ENCODE peak calls at places on chromosomes 4 and X, in ten cellular contexts. S is AG09319, Z is colonic mucosa, A is OCI-LY7, N is MM.1S, D is PC-3, J is glutamatergic neuron, W is foreskin fibroblast, V is psoas muscle, E is endothelial cell. G is an unnamed sample.

GRCh38 chrX:7389576-7389975 is 241.6 kb upstream of the PUDP start:
- DNase-seq in V (no peak), D (no peak), N (no peak), Z (no peak), A (no peak), J (no peak), E (no peak), W (peak), S (no peak), G (no peak)

GRCh38 chr4:122960298-122960985 is 38.0 kb upstream of the NUDT6 start:
- DNase-seq in J (no peak), A (no peak), W (no peak), Z (no peak), E (no peak), V (no peak), N (no peak), S (no peak), D (no peak), G (no peak)

GRCh38 chrX:101759000-101759399 is 99.3 kb upstream of the ARMCX2 start:
- DNase-seq in W (peak), S (peak), N (peak), V (peak), D (peak), A (peak), Z (peak), E (peak), J (no peak), G (no peak)

GRCh38 chr4:185112104-185112503 is 31.0 kb upstream of the SLC25A4 start:
- DNase-seq in Z (no peak), N (peak), E (peak), W (peak), J (no peak), V (no peak), A (no peak), S (peak), D (peak), G (no peak)

GRCh38 chrX:76148011-76148665 is 24.7 kb upstream of the PBDC1 start:
- DNase-seq in E (no peak), J (no peak), Z (peak), S (no peak), N (peak), D (peak), A (peak), V (no peak), W (peak), G (no peak)

GRCh38 chrX:111507931-111508330 is 3.5 kb upstream of the SERTM2 start:
- DNase-seq in S (no peak), E (no peak), Z (no peak), N (no peak), V (no peak), D (no peak), W (no peak), A (no peak), J (no peak), G (no peak)

GRCh38 chr4:47862297-47862696 is 24.4 kb upstream of the CORIN start:
- DNase-seq in Z (no peak), V (no peak), A (no peak), D (no peak), S (no peak), N (no peak), J (no peak), W (no peak), E (no peak), G (no peak)

GRCh38 chr4:149785686-149786431 is 29.8 kb downstream of the IQCM start:
- DNase-seq in J (no peak), N (no peak), S (peak), A (no peak), E (no peak), W (no peak), D (peak), V (no peak), Z (no peak), G (no peak)

GRCh38 chrX:6074532-6074931 is 154.1 kb downstream of the NLGN4X start:
- DNase-seq in W (no peak), N (no peak), A (no peak), E (no peak), V (no peak), S (no peak), Z (no peak), J (no peak), D (no peak), G (no peak)

GRCh38 chrX:261167-261857 is 19.9 kb upstream of the PLCXD1 start:
- DNase-seq in E (no peak), V (peak), S (no peak), J (no peak), W (peak), Z (peak), N (no peak), D (peak), A (no peak), G (peak)

GRCh38 chrX:136779346-136779781 is 1.4 kb downstream of the ARHGEF6 start:
- DNase-seq in W (no peak), Z (no peak), A (peak), J (no peak), E (no peak), D (no peak), S (no peak), V (no peak), N (peak), G (no peak)

GRCh38 chr4:84672177-84672576 is 89.2 kb downstream of the CDS1 start:
- DNase-seq in N (no peak), Z (no peak), W (no peak), J (no peak), V (no peak), S (no peak), E (no peak), A (no peak), D (no peak), G (no peak)

GRCh38 chrX:129925305-129926092 is 19.5 kb downstream of the UTP14A start:
- DNase-seq in W (peak), E (peak), J (peak), S (peak), D (peak), A (peak), V (peak), Z (peak), N (peak), G (no peak)

GRCh38 chrX:15398874-15399273 is 14.7 kb upstream of the VEGFD start:
- DNase-seq in V (no peak), S (no peak), A (no peak), D (no peak), E (no peak), J (no peak), W (no peak), N (no peak), Z (no peak), G (no peak)

GRCh38 chrX:43847352-43847751 is 34.9 kb downstream of the MAOB start:
- DNase-seq in N (no peak), J (no peak), D (no peak), A (no peak), Z (no peak), S (no peak), W (no peak), V (no peak), E (no peak), G (no peak)

DNA sequence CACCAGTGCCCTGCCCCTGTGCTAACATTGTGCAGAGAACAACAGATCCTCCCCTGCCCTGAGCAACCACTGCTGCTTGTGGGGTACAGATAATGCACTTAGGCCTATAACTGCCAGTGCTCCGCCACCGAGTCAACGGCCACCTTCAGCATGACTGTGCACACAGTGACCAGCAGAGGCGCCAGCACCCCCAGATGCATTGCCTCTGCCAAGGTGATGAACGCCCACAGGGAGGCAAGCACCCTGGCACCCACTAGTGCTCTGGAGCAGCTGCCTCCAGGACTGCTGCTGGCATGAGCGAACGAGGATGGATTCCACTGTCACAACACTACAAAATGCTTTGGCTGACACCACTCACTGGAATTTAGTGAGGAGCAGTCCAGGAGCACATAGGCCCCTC is 38.2 kb downstream of the SPIN2B start:
- DNase-seq in V (no peak), N (no peak), J (no peak), A (no peak), S (no peak), Z (no peak), W (no peak), D (no peak), E (no peak), G (no peak)
- TF ChIP-seq CTCF in V (no peak), N (no peak), J (no peak), A (no peak), S (no peak), Z (no peak), W (no peak), D (no peak), E (no peak), G (no peak)

DNA sequence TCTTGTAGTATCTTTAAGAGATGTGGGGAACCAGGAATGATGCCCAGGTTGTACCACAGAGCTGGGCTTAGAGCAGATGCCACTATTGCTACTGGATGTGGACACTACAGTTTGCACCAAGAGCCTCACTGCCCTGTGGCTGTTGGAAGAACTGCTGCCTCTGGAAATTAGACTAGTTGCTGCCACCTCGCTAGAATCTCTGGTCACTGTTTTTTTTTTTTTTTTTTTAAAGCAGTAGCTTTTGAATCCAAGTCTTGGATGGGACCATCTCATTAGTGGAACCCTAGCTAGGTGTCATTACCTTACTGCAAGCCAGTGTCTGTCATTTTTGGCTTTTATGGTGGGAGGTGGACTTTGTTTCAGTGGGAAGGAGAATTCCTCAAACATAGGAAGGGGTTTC is 105.5 kb downstream of the ARHGAP10 start:
- DNase-seq in E (no peak), Z (no peak), N (no peak), A (peak), S (no peak), W (no peak), V (no peak), D (peak), J (no peak), G (no peak)
- TF ChIP-seq CTCF in E (no peak), Z (no peak), N (no peak), A (no peak), S (peak), W (no peak), V (peak), D (peak), J (no peak), G (peak)

DNA sequence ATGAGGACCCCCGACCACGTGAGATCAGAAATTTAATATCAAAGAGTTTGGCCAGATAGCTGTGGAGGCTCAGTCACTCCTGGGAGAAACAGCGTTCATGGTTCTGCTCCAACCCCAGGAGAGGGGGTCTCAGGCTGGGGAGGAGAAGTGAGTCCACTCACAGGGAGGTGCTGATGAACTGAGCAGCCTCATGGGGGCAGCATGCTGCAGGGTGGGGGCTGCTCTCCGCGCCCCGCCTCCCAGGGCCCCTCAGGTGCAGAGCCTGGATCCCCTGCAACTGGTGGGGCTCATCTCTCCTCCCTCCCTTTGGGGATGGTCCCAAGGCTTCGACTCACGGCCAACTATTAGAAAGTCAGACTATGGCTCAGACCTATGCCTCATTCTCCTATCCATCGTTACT is 26.6 kb upstream of the C4orf50 start:
- DNase-seq in W (no peak), S (no peak), E (no peak), Z (no peak), D (no peak), J (no peak), N (no peak), A (no peak), V (no peak), G (no peak)
- TF ChIP-seq CTCF in W (no peak), S (no peak), E (no peak), Z (no peak), D (no peak), J (no peak), N (no peak), A (peak), V (no peak), G (no peak)

GRCh38 chr4:139300431-139301142 is 718 bp upstream of the NAA15 start:
- DNase-seq in W (peak), Z (peak), V (no peak), S (no peak), N (no peak), J (no peak), E (no peak), D (peak), A (peak), G (no peak)
- TF ChIP-seq CTCF in W (no peak), Z (no peak), V (no peak), S (no peak), N (no peak), J (no peak), E (no peak), D (no peak), A (no peak), G (no peak)

GRCh38 chr4:57205580-57205979 is 95.4 kb upstream of the IGFBP7 start:
- DNase-seq in N (no peak), V (no peak), J (no peak), D (no peak), Z (no peak), E (no peak), A (no peak), W (no peak), S (no peak), G (no peak)

GRCh38 chr4:57206172-57206571 is 96.0 kb upstream of the IGFBP7 start:
- DNase-seq in V (no peak), Z (no peak), E (no peak), A (no peak), N (no peak), W (no peak), S (no peak), J (no peak), D (no peak), G (no peak)

GRCh38 chr4:57214654-57215411 is 104.6 kb upstream of the IGFBP7 start:
- DNase-seq in V (no peak), N (no peak), J (no peak), E (no peak), A (no peak), S (no peak), W (no peak), D (peak), Z (no peak), G (no peak)

DNA sequence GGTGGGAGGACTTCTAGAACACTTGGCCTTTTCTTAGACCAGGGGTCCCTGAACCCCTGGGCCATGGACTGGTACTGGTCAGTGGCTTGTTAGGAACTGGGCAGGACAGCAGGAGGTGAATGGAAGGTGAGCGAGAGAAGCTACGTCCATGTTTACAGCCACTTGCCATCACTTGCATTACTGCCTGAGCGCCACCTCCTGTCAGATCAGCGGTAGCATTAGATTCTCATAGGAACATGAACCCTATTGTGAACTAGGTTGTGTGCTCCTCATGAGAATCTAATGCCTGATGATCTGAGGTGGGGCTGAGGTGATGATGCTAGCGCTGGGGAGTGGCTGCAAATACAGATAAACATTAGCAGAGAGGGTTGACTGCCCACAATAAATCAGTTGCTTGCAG is 100.9 kb upstream of the IGFBP7 start:
- DNase-seq in Z (no peak), V (no peak), J (no peak), E (no peak), S (no peak), N (no peak), W (no peak), A (no peak), D (no peak), G (no peak)
- TF ChIP-seq CTCF in Z (no peak), V (no peak), J (no peak), E (no peak), S (no peak), N (no peak), W (no peak), A (peak), D (peak), G (no peak)

DNA sequence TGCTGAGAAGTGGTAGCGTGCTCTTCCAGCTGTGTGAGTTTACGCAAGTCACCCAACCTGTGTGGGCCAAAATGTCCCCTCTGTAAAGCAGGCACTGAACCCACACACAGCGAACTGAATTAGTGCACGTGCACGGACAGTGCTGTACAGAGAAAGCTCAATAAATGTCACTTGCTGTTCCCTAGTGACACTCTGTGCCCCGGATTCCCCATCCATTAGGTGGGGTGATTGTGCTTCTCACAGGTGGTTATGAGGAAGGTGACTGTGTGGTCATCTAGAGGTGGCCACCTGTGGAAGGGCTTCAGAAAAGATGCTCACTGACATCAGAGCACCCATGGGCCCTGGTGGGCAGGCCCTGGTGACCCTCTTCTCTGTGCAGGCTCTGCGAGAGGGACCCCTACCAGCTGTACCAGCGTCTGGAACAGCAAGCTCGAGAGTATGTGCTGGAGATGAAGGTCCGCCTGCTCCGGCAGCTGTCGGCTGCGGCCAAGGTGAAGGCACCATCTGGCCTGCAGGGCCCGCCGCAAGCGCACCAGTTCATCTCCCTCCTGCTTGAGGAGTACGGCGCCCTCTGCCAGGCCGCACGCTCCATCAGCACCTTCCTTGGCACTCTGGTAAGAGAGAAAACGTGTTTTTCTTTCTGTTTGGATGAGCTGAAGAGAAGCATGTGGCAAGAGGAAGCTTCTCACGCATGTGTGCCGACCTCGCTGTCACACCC is 94.3 kb downstream of the FAM193A start:
- DNase-seq in V (no peak), E (no peak), S (no peak), Z (no peak), N (no peak), A (no peak), J (no peak), D (no peak), W (no peak), G (no peak)
- TF ChIP-seq CTCF in V (no peak), E (no peak), S (no peak), Z (no peak), N (no peak), A (peak), J (no peak), D (no peak), W (no peak), G (peak)

GRCh38 chr4:83585982-83586508 is 50.1 kb downstream of the GPAT3 start:
- DNase-seq in S (no peak), D (no peak), W (no peak), Z (no peak), V (no peak), A (no peak), N (no peak), E (no peak), J (no peak), G (no peak)

GRCh38 chr4:83581411-83582288 is 45.7 kb downstream of the GPAT3 start:
- DNase-seq in V (no peak), D (no peak), J (no peak), E (no peak), W (no peak), S (no peak), Z (no peak), N (no peak), A (no peak), G (no peak)

GRCh38 chr4:83582289-83582756 is 46.4 kb downstream of the GPAT3 start:
- DNase-seq in N (no peak), J (no peak), Z (peak), A (peak), S (no peak), D (peak), V (no peak), W (peak), E (no peak), G (no peak)
- TF ChIP-seq CTCF in N (peak), J (no peak), Z (no peak), A (peak), S (no peak), D (peak), V (peak), W (no peak), E (no peak), G (no peak)

GRCh38 chr4:24793219-24794005 is 2.0 kb upstream of the SOD3 start:
- DNase-seq in N (no peak), S (no peak), V (no peak), J (no peak), E (no peak), Z (no peak), A (no peak), D (peak), W (no peak), G (no peak)
- TF ChIP-seq CTCF in N (peak), S (peak), V (peak), J (peak), E (peak), Z (no peak), A (peak), D (peak), W (peak), G (peak)